ENCODE peak calls at places on chromosomes 4 and X, in ten cellular contexts. One of them, this sample, is unnamed.

GRCh38 chrX:125998432-125998831 is 167.7 kb downstream of the DCAF12L2 start:
- DNase-seq in activated CD4-positive, CD25-positive, alpha-beta regulatory T cell: no peak
- DNase-seq in effector CD4-positive, alpha-beta T cell: no peak
- DNase-seq in NCI-H446: no peak
- DNase-seq in CD4-positive, alpha-beta memory T cell: no peak
- DNase-seq in D721Med: no peak
- DNase-seq in NCI-H2081: peak
- DNase-seq in naive thymus-derived CD8-positive, alpha-beta T cell: no peak
- DNase-seq in stimulated activated CD8-positive, alpha-beta memory T cell treated with anti-CD3 and anti-CD28 coated beads, Interleukin-7, amount 100 ng/mL, for 1 hour: no peak
- DNase-seq in DMS153: peak
- DNase-seq in this sample: no peak

GRCh38 chr4:100100985-100101384 is 89.3 kb downstream of the DDIT4L start:
- DNase-seq in DMS153: no peak
- DNase-seq in CD4-positive, alpha-beta memory T cell: no peak
- DNase-seq in effector CD4-positive, alpha-beta T cell: no peak
- DNase-seq in stimulated activated CD8-positive, alpha-beta memory T cell treated with anti-CD3 and anti-CD28 coated beads, Interleukin-7, amount 100 ng/mL, for 1 hour: no peak
- DNase-seq in activated CD4-positive, CD25-positive, alpha-beta regulatory T cell: no peak
- DNase-seq in NCI-H446: no peak
- DNase-seq in naive thymus-derived CD8-positive, alpha-beta T cell: no peak
- DNase-seq in D721Med: no peak
- DNase-seq in NCI-H2081: no peak
- DNase-seq in this sample: no peak

GRCh38 chr4:24380953-24381506 is 203.3 kb downstream of the DHX15 start:
- DNase-seq in NCI-H446: no peak
- DNase-seq in DMS153: no peak
- DNase-seq in activated CD4-positive, CD25-positive, alpha-beta regulatory T cell: no peak
- DNase-seq in stimulated activated CD8-positive, alpha-beta memory T cell treated with anti-CD3 and anti-CD28 coated beads, Interleukin-7, amount 100 ng/mL, for 1 hour: no peak
- DNase-seq in effector CD4-positive, alpha-beta T cell: no peak
- DNase-seq in NCI-H2081: no peak
- DNase-seq in D721Med: no peak
- DNase-seq in naive thymus-derived CD8-positive, alpha-beta T cell: no peak
- DNase-seq in CD4-positive, alpha-beta memory T cell: no peak
- DNase-seq in this sample: no peak

GRCh38 chr4:82247629-82248028 is 126.2 kb downstream of the HNRNPD start:
- DNase-seq in activated CD4-positive, CD25-positive, alpha-beta regulatory T cell: no peak
- DNase-seq in effector CD4-positive, alpha-beta T cell: no peak
- DNase-seq in D721Med: no peak
- DNase-seq in DMS153: no peak
- DNase-seq in naive thymus-derived CD8-positive, alpha-beta T cell: no peak
- DNase-seq in stimulated activated CD8-positive, alpha-beta memory T cell treated with anti-CD3 and anti-CD28 coated beads, Interleukin-7, amount 100 ng/mL, for 1 hour: no peak
- DNase-seq in NCI-H446: no peak
- DNase-seq in NCI-H2081: no peak
- DNase-seq in CD4-positive, alpha-beta memory T cell: no peak
- DNase-seq in this sample: no peak

GRCh38 chr4:130395871-130396270 is 1299.9 kb downstream of the C4orf33 start:
- DNase-seq in naive thymus-derived CD8-positive, alpha-beta T cell: no peak
- DNase-seq in D721Med: no peak
- DNase-seq in DMS153: no peak
- DNase-seq in activated CD4-positive, CD25-positive, alpha-beta regulatory T cell: no peak
- DNase-seq in NCI-H446: no peak
- DNase-seq in NCI-H2081: no peak
- DNase-seq in effector CD4-positive, alpha-beta T cell: no peak
- DNase-seq in stimulated activated CD8-positive, alpha-beta memory T cell treated with anti-CD3 and anti-CD28 coated beads, Interleukin-7, amount 100 ng/mL, for 1 hour: no peak
- DNase-seq in CD4-positive, alpha-beta memory T cell: no peak
- DNase-seq in this sample: no peak

GRCh38 chr4:2800691-2801596 is 8.1 kb downstream of the SH3BP2 start:
- DNase-seq in naive thymus-derived CD8-positive, alpha-beta T cell: peak
- DNase-seq in CD4-positive, alpha-beta memory T cell: no peak
- DNase-seq in DMS153: no peak
- DNase-seq in D721Med: no peak
- DNase-seq in stimulated activated CD8-positive, alpha-beta memory T cell treated with anti-CD3 and anti-CD28 coated beads, Interleukin-7, amount 100 ng/mL, for 1 hour: no peak
- DNase-seq in effector CD4-positive, alpha-beta T cell: no peak
- DNase-seq in activated CD4-positive, CD25-positive, alpha-beta regulatory T cell: no peak
- DNase-seq in NCI-H446: no peak
- DNase-seq in NCI-H2081: no peak
- DNase-seq in this sample: no peak

GRCh38 chr4:148116264-148116663 is 325.9 kb downstream of the NR3C2 start:
- DNase-seq in NCI-H446: peak
- DNase-seq in effector CD4-positive, alpha-beta T cell: no peak
- DNase-seq in D721Med: no peak
- DNase-seq in DMS153: no peak
- DNase-seq in activated CD4-positive, CD25-positive, alpha-beta regulatory T cell: no peak
- DNase-seq in CD4-positive, alpha-beta memory T cell: no peak
- DNase-seq in NCI-H2081: peak
- DNase-seq in stimulated activated CD8-positive, alpha-beta memory T cell treated with anti-CD3 and anti-CD28 coated beads, Interleukin-7, amount 100 ng/mL, for 1 hour: no peak
- DNase-seq in naive thymus-derived CD8-positive, alpha-beta T cell: no peak
- DNase-seq in this sample: no peak

GRCh38 chr4:13484749-13485345 is 707 bp upstream of the RAB28 start:
- DNase-seq in naive thymus-derived CD8-positive, alpha-beta T cell: no peak
- DNase-seq in NCI-H2081: peak
- DNase-seq in CD4-positive, alpha-beta memory T cell: no peak
- DNase-seq in NCI-H446: no peak
- DNase-seq in D721Med: no peak
- DNase-seq in stimulated activated CD8-positive, alpha-beta memory T cell treated with anti-CD3 and anti-CD28 coated beads, Interleukin-7, amount 100 ng/mL, for 1 hour: no peak
- DNase-seq in effector CD4-positive, alpha-beta T cell: no peak
- DNase-seq in DMS153: peak
- DNase-seq in activated CD4-positive, CD25-positive, alpha-beta regulatory T cell: no peak
- DNase-seq in this sample: peak

GRCh38 chr4:122747883-122748282 is 15.4 kb downstream of the BBS12 start:
- DNase-seq in CD4-positive, alpha-beta memory T cell: no peak
- DNase-seq in stimulated activated CD8-positive, alpha-beta memory T cell treated with anti-CD3 and anti-CD28 coated beads, Interleukin-7, amount 100 ng/mL, for 1 hour: no peak
- DNase-seq in activated CD4-positive, CD25-positive, alpha-beta regulatory T cell: no peak
- DNase-seq in effector CD4-positive, alpha-beta T cell: no peak
- DNase-seq in NCI-H446: no peak
- DNase-seq in NCI-H2081: no peak
- DNase-seq in naive thymus-derived CD8-positive, alpha-beta T cell: no peak
- DNase-seq in D721Med: no peak
- DNase-seq in DMS153: no peak
- DNase-seq in this sample: no peak

GRCh38 chr4:108080752-108081151 is 88.0 kb downstream of the LEF1 start:
- DNase-seq in stimulated activated CD8-positive, alpha-beta memory T cell treated with anti-CD3 and anti-CD28 coated beads, Interleukin-7, amount 100 ng/mL, for 1 hour: no peak
- DNase-seq in NCI-H2081: no peak
- DNase-seq in NCI-H446: no peak
- DNase-seq in effector CD4-positive, alpha-beta T cell: peak
- DNase-seq in DMS153: no peak
- DNase-seq in naive thymus-derived CD8-positive, alpha-beta T cell: peak
- DNase-seq in D721Med: no peak
- DNase-seq in CD4-positive, alpha-beta memory T cell: peak
- DNase-seq in activated CD4-positive, CD25-positive, alpha-beta regulatory T cell: peak
- DNase-seq in this sample: peak

GRCh38 chrX:24498181-24498580 is 33.1 kb downstream of the PDK3 start:
- DNase-seq in D721Med: no peak
- DNase-seq in DMS153: no peak
- DNase-seq in NCI-H446: no peak
- DNase-seq in effector CD4-positive, alpha-beta T cell: no peak
- DNase-seq in activated CD4-positive, CD25-positive, alpha-beta regulatory T cell: no peak
- DNase-seq in stimulated activated CD8-positive, alpha-beta memory T cell treated with anti-CD3 and anti-CD28 coated beads, Interleukin-7, amount 100 ng/mL, for 1 hour: no peak
- DNase-seq in CD4-positive, alpha-beta memory T cell: peak
- DNase-seq in naive thymus-derived CD8-positive, alpha-beta T cell: no peak
- DNase-seq in NCI-H2081: no peak
- DNase-seq in this sample: peak

GRCh38 chr4:10089346-10089745 is 27.3 kb downstream of the WDR1 start:
- DNase-seq in activated CD4-positive, CD25-positive, alpha-beta regulatory T cell: no peak
- DNase-seq in stimulated activated CD8-positive, alpha-beta memory T cell treated with anti-CD3 and anti-CD28 coated beads, Interleukin-7, amount 100 ng/mL, for 1 hour: no peak
- DNase-seq in DMS153: no peak
- DNase-seq in naive thymus-derived CD8-positive, alpha-beta T cell: no peak
- DNase-seq in NCI-H446: no peak
- DNase-seq in CD4-positive, alpha-beta memory T cell: no peak
- DNase-seq in NCI-H2081: no peak
- DNase-seq in effector CD4-positive, alpha-beta T cell: no peak
- DNase-seq in D721Med: no peak
- DNase-seq in this sample: no peak

GRCh38 chr4:8560265-8561047 is 19.7 kb upstream of the GPR78 start:
- DNase-seq in naive thymus-derived CD8-positive, alpha-beta T cell: no peak
- DNase-seq in DMS153: no peak
- DNase-seq in NCI-H2081: no peak
- DNase-seq in stimulated activated CD8-positive, alpha-beta memory T cell treated with anti-CD3 and anti-CD28 coated beads, Interleukin-7, amount 100 ng/mL, for 1 hour: no peak
- DNase-seq in NCI-H446: no peak
- DNase-seq in effector CD4-positive, alpha-beta T cell: no peak
- DNase-seq in activated CD4-positive, CD25-positive, alpha-beta regulatory T cell: no peak
- DNase-seq in CD4-positive, alpha-beta memory T cell: no peak
- DNase-seq in D721Med: no peak
- DNase-seq in this sample: no peak

GRCh38 chrX:1384738-1385250 is 7.1 kb downstream of the SLC25A6 start:
- DNase-seq in stimulated activated CD8-positive, alpha-beta memory T cell treated with anti-CD3 and anti-CD28 coated beads, Interleukin-7, amount 100 ng/mL, for 1 hour: no peak
- DNase-seq in D721Med: no peak
- DNase-seq in activated CD4-positive, CD25-positive, alpha-beta regulatory T cell: no peak
- DNase-seq in naive thymus-derived CD8-positive, alpha-beta T cell: no peak
- DNase-seq in NCI-H2081: no peak
- DNase-seq in DMS153: no peak
- DNase-seq in NCI-H446: no peak
- DNase-seq in effector CD4-positive, alpha-beta T cell: no peak
- DNase-seq in CD4-positive, alpha-beta memory T cell: no peak
- DNase-seq in this sample: no peak

GRCh38 chr4:70133473-70133872 is 20.6 kb upstream of the PRR27 start:
- DNase-seq in CD4-positive, alpha-beta memory T cell: no peak
- DNase-seq in activated CD4-positive, CD25-positive, alpha-beta regulatory T cell: no peak
- DNase-seq in DMS153: no peak
- DNase-seq in naive thymus-derived CD8-positive, alpha-beta T cell: no peak
- DNase-seq in NCI-H2081: no peak
- DNase-seq in stimulated activated CD8-positive, alpha-beta memory T cell treated with anti-CD3 and anti-CD28 coated beads, Interleukin-7, amount 100 ng/mL, for 1 hour: no peak
- DNase-seq in effector CD4-positive, alpha-beta T cell: no peak
- DNase-seq in D721Med: no peak
- DNase-seq in NCI-H446: no peak
- DNase-seq in this sample: no peak

GRCh38 chrX:120301497-120301896 is 9.8 kb downstream of the TMEM255A start:
- DNase-seq in stimulated activated CD8-positive, alpha-beta memory T cell treated with anti-CD3 and anti-CD28 coated beads, Interleukin-7, amount 100 ng/mL, for 1 hour: no peak
- DNase-seq in activated CD4-positive, CD25-positive, alpha-beta regulatory T cell: no peak
- DNase-seq in effector CD4-positive, alpha-beta T cell: no peak
- DNase-seq in D721Med: no peak
- DNase-seq in NCI-H2081: no peak
- DNase-seq in CD4-positive, alpha-beta memory T cell: no peak
- DNase-seq in NCI-H446: no peak
- DNase-seq in naive thymus-derived CD8-positive, alpha-beta T cell: no peak
- DNase-seq in DMS153: no peak
- DNase-seq in this sample: no peak

GRCh38 chr4:26861434-26862186 is 969 bp downstream of the STIM2 start:
- DNase-seq in D721Med: no peak
- DNase-seq in CD4-positive, alpha-beta memory T cell: peak
- DNase-seq in DMS153: no peak
- DNase-seq in effector CD4-positive, alpha-beta T cell: peak
- DNase-seq in NCI-H2081: peak
- DNase-seq in NCI-H446: peak
- DNase-seq in naive thymus-derived CD8-positive, alpha-beta T cell: peak
- DNase-seq in activated CD4-positive, CD25-positive, alpha-beta regulatory T cell: peak
- DNase-seq in stimulated activated CD8-positive, alpha-beta memory T cell treated with anti-CD3 and anti-CD28 coated beads, Interleukin-7, amount 100 ng/mL, for 1 hour: peak
- DNase-seq in this sample: peak

GRCh38 chr4:55348436-55348835 is 2.4 kb downstream of the SRD5A3 start:
- DNase-seq in effector CD4-positive, alpha-beta T cell: no peak
- DNase-seq in CD4-positive, alpha-beta memory T cell: no peak
- DNase-seq in D721Med: no peak
- DNase-seq in NCI-H446: no peak
- DNase-seq in NCI-H2081: no peak
- DNase-seq in DMS153: no peak
- DNase-seq in stimulated activated CD8-positive, alpha-beta memory T cell treated with anti-CD3 and anti-CD28 coated beads, Interleukin-7, amount 100 ng/mL, for 1 hour: no peak
- DNase-seq in naive thymus-derived CD8-positive, alpha-beta T cell: no peak
- DNase-seq in activated CD4-positive, CD25-positive, alpha-beta regulatory T cell: no peak
- DNase-seq in this sample: no peak

GRCh38 chrX:119622356-119623232 is 16.4 kb upstream of the NKRF start:
- DNase-seq in activated CD4-positive, CD25-positive, alpha-beta regulatory T cell: no peak
- DNase-seq in DMS153: peak
- DNase-seq in naive thymus-derived CD8-positive, alpha-beta T cell: no peak
- DNase-seq in effector CD4-positive, alpha-beta T cell: no peak
- DNase-seq in CD4-positive, alpha-beta memory T cell: no peak
- DNase-seq in NCI-H446: no peak
- DNase-seq in D721Med: no peak
- DNase-seq in stimulated activated CD8-positive, alpha-beta memory T cell treated with anti-CD3 and anti-CD28 coated beads, Interleukin-7, amount 100 ng/mL, for 1 hour: no peak
- DNase-seq in NCI-H2081: peak
- DNase-seq in this sample: no peak

GRCh38 chrX:73850124-73851013 is 287.4 kb downstream of the CHIC1 start:
- DNase-seq in D721Med: no peak
- DNase-seq in NCI-H2081: no peak
- DNase-seq in CD4-positive, alpha-beta memory T cell: no peak
- DNase-seq in effector CD4-positive, alpha-beta T cell: no peak
- DNase-seq in stimulated activated CD8-positive, alpha-beta memory T cell treated with anti-CD3 and anti-CD28 coated beads, Interleukin-7, amount 100 ng/mL, for 1 hour: no peak
- DNase-seq in activated CD4-positive, CD25-positive, alpha-beta regulatory T cell: no peak
- DNase-seq in NCI-H446: no peak
- DNase-seq in DMS153: no peak
- DNase-seq in naive thymus-derived CD8-positive, alpha-beta T cell: no peak
- DNase-seq in this sample: no peak

GRCh38 chrX:9995855-9996339 is 28.7 kb downstream of the CLDN34 start:
- DNase-seq in effector CD4-positive, alpha-beta T cell: peak
- DNase-seq in stimulated activated CD8-positive, alpha-beta memory T cell treated with anti-CD3 and anti-CD28 coated beads, Interleukin-7, amount 100 ng/mL, for 1 hour: peak
- DNase-seq in NCI-H2081: peak
- DNase-seq in activated CD4-positive, CD25-positive, alpha-beta regulatory T cell: peak
- DNase-seq in NCI-H446: no peak
- DNase-seq in CD4-positive, alpha-beta memory T cell: peak
- DNase-seq in DMS153: no peak
- DNase-seq in naive thymus-derived CD8-positive, alpha-beta T cell: peak
- DNase-seq in D721Med: no peak
- DNase-seq in this sample: peak

GRCh38 chrX:7214251-7214650 is 66.3 kb upstream of the PUDP start:
- DNase-seq in NCI-H446: no peak
- DNase-seq in NCI-H2081: no peak
- DNase-seq in activated CD4-positive, CD25-positive, alpha-beta regulatory T cell: no peak
- DNase-seq in D721Med: no peak
- DNase-seq in CD4-positive, alpha-beta memory T cell: no peak
- DNase-seq in naive thymus-derived CD8-positive, alpha-beta T cell: no peak
- DNase-seq in effector CD4-positive, alpha-beta T cell: no peak
- DNase-seq in DMS153: no peak
- DNase-seq in stimulated activated CD8-positive, alpha-beta memory T cell treated with anti-CD3 and anti-CD28 coated beads, Interleukin-7, amount 100 ng/mL, for 1 hour: no peak
- DNase-seq in this sample: no peak

GRCh38 chrX:153462291-153462690 is 8.1 kb downstream of the HAUS7 start:
- DNase-seq in DMS153: no peak
- DNase-seq in D721Med: no peak
- DNase-seq in stimulated activated CD8-positive, alpha-beta memory T cell treated with anti-CD3 and anti-CD28 coated beads, Interleukin-7, amount 100 ng/mL, for 1 hour: no peak
- DNase-seq in activated CD4-positive, CD25-positive, alpha-beta regulatory T cell: no peak
- DNase-seq in effector CD4-positive, alpha-beta T cell: no peak
- DNase-seq in NCI-H2081: no peak
- DNase-seq in CD4-positive, alpha-beta memory T cell: no peak
- DNase-seq in naive thymus-derived CD8-positive, alpha-beta T cell: no peak
- DNase-seq in NCI-H446: no peak
- DNase-seq in this sample: no peak

GRCh38 chr4:121108557-121108956 is 36.2 kb upstream of the NDNF start:
- DNase-seq in naive thymus-derived CD8-positive, alpha-beta T cell: no peak
- DNase-seq in D721Med: no peak
- DNase-seq in NCI-H446: no peak
- DNase-seq in DMS153: peak
- DNase-seq in NCI-H2081: peak
- DNase-seq in CD4-positive, alpha-beta memory T cell: no peak
- DNase-seq in effector CD4-positive, alpha-beta T cell: no peak
- DNase-seq in stimulated activated CD8-positive, alpha-beta memory T cell treated with anti-CD3 and anti-CD28 coated beads, Interleukin-7, amount 100 ng/mL, for 1 hour: no peak
- DNase-seq in activated CD4-positive, CD25-positive, alpha-beta regulatory T cell: no peak
- DNase-seq in this sample: no peak

GRCh38 chr4:139872274-139872673 is 206.7 kb downstream of the MGST2 start:
- DNase-seq in stimulated activated CD8-positive, alpha-beta memory T cell treated with anti-CD3 and anti-CD28 coated beads, Interleukin-7, amount 100 ng/mL, for 1 hour: no peak
- DNase-seq in NCI-H2081: no peak
- DNase-seq in D721Med: no peak
- DNase-seq in activated CD4-positive, CD25-positive, alpha-beta regulatory T cell: no peak
- DNase-seq in CD4-positive, alpha-beta memory T cell: no peak
- DNase-seq in NCI-H446: no peak
- DNase-seq in naive thymus-derived CD8-positive, alpha-beta T cell: no peak
- DNase-seq in DMS153: peak
- DNase-seq in effector CD4-positive, alpha-beta T cell: no peak
- DNase-seq in this sample: no peak

GRCh38 chr4:30822911-30823529 is 102.9 kb downstream of the PCDH7 start:
- DNase-seq in DMS153: no peak
- DNase-seq in effector CD4-positive, alpha-beta T cell: no peak
- DNase-seq in naive thymus-derived CD8-positive, alpha-beta T cell: no peak
- DNase-seq in NCI-H2081: no peak
- DNase-seq in NCI-H446: no peak
- DNase-seq in D721Med: no peak
- DNase-seq in CD4-positive, alpha-beta memory T cell: no peak
- DNase-seq in stimulated activated CD8-positive, alpha-beta memory T cell treated with anti-CD3 and anti-CD28 coated beads, Interleukin-7, amount 100 ng/mL, for 1 hour: no peak
- DNase-seq in activated CD4-positive, CD25-positive, alpha-beta regulatory T cell: no peak
- DNase-seq in this sample: no peak

GRCh38 chrX:39507034-39507433 is 590.7 kb downstream of the BCOR start:
- DNase-seq in CD4-positive, alpha-beta memory T cell: no peak
- DNase-seq in naive thymus-derived CD8-positive, alpha-beta T cell: no peak
- DNase-seq in effector CD4-positive, alpha-beta T cell: no peak
- DNase-seq in D721Med: no peak
- DNase-seq in DMS153: no peak
- DNase-seq in NCI-H446: no peak
- DNase-seq in NCI-H2081: no peak
- DNase-seq in activated CD4-positive, CD25-positive, alpha-beta regulatory T cell: no peak
- DNase-seq in stimulated activated CD8-positive, alpha-beta memory T cell treated with anti-CD3 and anti-CD28 coated beads, Interleukin-7, amount 100 ng/mL, for 1 hour: no peak
- DNase-seq in this sample: no peak

GRCh38 chr4:141102367-141102766 is 30.9 kb downstream of the RNF150 start:
- DNase-seq in DMS153: no peak
- DNase-seq in NCI-H446: no peak
- DNase-seq in activated CD4-positive, CD25-positive, alpha-beta regulatory T cell: no peak
- DNase-seq in effector CD4-positive, alpha-beta T cell: no peak
- DNase-seq in D721Med: no peak
- DNase-seq in naive thymus-derived CD8-positive, alpha-beta T cell: no peak
- DNase-seq in CD4-positive, alpha-beta memory T cell: no peak
- DNase-seq in NCI-H2081: no peak
- DNase-seq in stimulated activated CD8-positive, alpha-beta memory T cell treated with anti-CD3 and anti-CD28 coated beads, Interleukin-7, amount 100 ng/mL, for 1 hour: no peak
- DNase-seq in this sample: no peak

This sample was measured in stimulated activated naive CD4-positive, alpha-beta T cell.